ENCODE peak calls at places on chromosome 1, in four cellular contexts. I is left lung, T is HFFc6, N is activated T-cell treated with anti-CD3 and anti-CD28 coated beads for 24 hours. A is an unnamed sample.

GRCh38 chr1:45685308-45686080 is 839 bp downstream of the GPBP1L1 start:
- DNase-seq in I (no peak), T (no peak), N (no peak), A (no peak)

GRCh38 chr1:39326836-39327235 is 122.3 kb downstream of the MACF1 start:
- DNase-seq in I (no peak), T (no peak), N (no peak), A (no peak)

GRCh38 chr1:25810341-25811299 is 9.1 kb upstream of the MTFR1L start:
- DNase-seq in I (peak; percentile 68), T (peak; percentile 26), N (peak; percentile 70), A (peak; percentile 7)

GRCh38 chr1:185239861-185240260 is 77.2 kb downstream of the IVNS1ABP start:
- DNase-seq in I (no peak), T (no peak), N (no peak), A (no peak)

GRCh38 chr1:155016231-155016831 is 13.7 kb downstream of the ZBTB7B start:
- DNase-seq in I (no peak), T (no peak), N (no peak), A (no peak)

GRCh38 chr1:11838349-11839272 is 9.0 kb downstream of the NPPA start:
- DNase-seq in I (peak; percentile 74), T (peak; percentile 58), N (peak; percentile 54), A (no peak)

GRCh38 chr1:234212764-234213406 is 160.4 kb upstream of the COA6 start:
- DNase-seq in I (no peak), T (no peak), N (peak; percentile 18), A (no peak)

GRCh38 chr1:116375884-116376733 is 3.1 kb downstream of the ATP1A1 start:
- DNase-seq in I (peak; percentile 86), T (peak; percentile 72), N (peak; percentile 42), A (no peak)

GRCh38 chr1:8643542-8644536 is 173.6 kb downstream of the RERE start:
- DNase-seq in I (no peak), T (no peak), N (no peak), A (no peak)

GRCh38 chr1:222068101-222068500 is 326.2 kb upstream of the DUSP10 start:
- DNase-seq in I (no peak), T (no peak), N (no peak), A (no peak)